ENCODE peak calls at places on chromosomes 4 and X, in nine cellular contexts. Q is sigmoid colon, E is bronchial epithelial cell, G is fibroblast of pulmonary artery, H is pancreas, L is upper lobe of right lung, N is A673, P is choroid plexus epithelial cell, K is OCI-LY7. O is an unnamed sample.

GRCh38 chrX:132217203-132218073 is 1.8 kb downstream of the RAP2C start:
- DNase-seq in L (peak), E (peak), G (peak), N (peak), Q (peak), P (peak), K (peak), H (peak), O (peak)

GRCh38 chr4:175447006-175447405 is 365.1 kb downstream of the GPM6A start:
- DNase-seq in H (no peak), P (no peak), L (no peak), G (no peak), K (no peak), N (no peak), Q (no peak), E (no peak), O (no peak)

GRCh38 chr4:180141734-180142133 is 2101.5 kb upstream of the TENM3 start:
- DNase-seq in L (no peak), G (no peak), P (no peak), E (no peak), H (no peak), K (no peak), Q (no peak), N (no peak), O (no peak)

GRCh38 chrX:17170973-17171372 is 204.0 kb upstream of the NHS start:
- DNase-seq in Q (no peak), L (no peak), K (no peak), E (no peak), N (no peak), G (no peak), H (no peak), P (no peak), O (no peak)

GRCh38 chrX:78652971-78653822 is 5.9 kb downstream of the RTL3 start:
- DNase-seq in N (peak), L (no peak), H (no peak), Q (no peak), G (peak), P (peak), K (no peak), E (peak), O (peak)

GRCh38 chrX:103483720-103484119 is 35.6 kb downstream of the RAB40A start:
- DNase-seq in N (no peak), L (no peak), P (no peak), H (no peak), G (no peak), Q (no peak), E (no peak), K (no peak), O (no peak)

GRCh38 chr4:89403826-89404225 is 96.2 kb upstream of the GPRIN3 start:
- DNase-seq in E (no peak), G (no peak), L (no peak), H (no peak), P (no peak), N (no peak), K (no peak), Q (no peak), O (no peak)

GRCh38 chrX:131955099-131955777 is 67.9 kb upstream of the STK26 start:
- DNase-seq in L (no peak), H (no peak), E (peak), K (no peak), N (no peak), Q (no peak), G (no peak), P (no peak), O (no peak)

GRCh38 chrX:78555401-78555980 is 103.6 kb downstream of the RTL3 start:
- DNase-seq in Q (no peak), K (peak), E (no peak), N (peak), L (no peak), H (no peak), G (peak), P (peak), O (no peak)

GRCh38 chr4:52987401-52988056 is 125.4 kb downstream of the RASL11B start:
- DNase-seq in H (no peak), P (peak), G (peak), Q (no peak), E (no peak), N (no peak), L (no peak), K (no peak), O (no peak)

GRCh38 chr4:168803727-168804126 is 206.3 kb downstream of the CBR4 start:
- DNase-seq in L (no peak), K (no peak), E (peak), Q (no peak), G (peak), H (no peak), P (peak), N (no peak), O (peak)

GRCh38 chr4:138727704-138728103 is 287.9 kb upstream of the NOCT start:
- DNase-seq in P (peak), H (no peak), N (no peak), L (no peak), K (no peak), E (no peak), Q (no peak), G (peak), O (no peak)

GRCh38 chrX:46208225-46208854 is 336.9 kb downstream of the ZNF674 start:
- DNase-seq in G (peak), L (no peak), K (no peak), Q (no peak), H (no peak), E (peak), P (peak), N (peak), O (peak)

GRCh38 chr4:76354517-76355473 is 48.3 kb downstream of the STBD1 start:
- DNase-seq in N (peak), L (no peak), E (no peak), G (peak), H (no peak), P (no peak), Q (no peak), K (no peak), O (no peak)

GRCh38 chr4:30950737-30951136 is 230.6 kb downstream of the PCDH7 start:
- DNase-seq in K (no peak), G (no peak), E (peak), Q (no peak), P (no peak), N (peak), H (no peak), L (no peak), O (peak)

GRCh38 chrX:133792198-133792953 is 193.0 kb downstream of the GPC3 start:
- DNase-seq in H (peak), N (peak), Q (peak), E (peak), K (peak), G (peak), L (peak), P (peak), O (peak)

GRCh38 chr4:155228713-155229112 is 20.3 kb downstream of the NPY2R start:
- DNase-seq in Q (no peak), N (no peak), E (no peak), G (no peak), P (no peak), H (no peak), K (no peak), L (no peak), O (no peak)

GRCh38 chr4:110628321-110629213 is 5.7 kb upstream of the PITX2 start:
- DNase-seq in Q (no peak), G (no peak), K (no peak), H (no peak), N (no peak), L (no peak), P (no peak), E (no peak), O (no peak)

GRCh38 chr4:89640620-89641366 is 196.2 kb downstream of the SNCA start:
- DNase-seq in H (peak), K (no peak), Q (no peak), N (peak), E (peak), G (peak), P (peak), L (peak), O (peak)

GRCh38 chrX:15242899-15243555 is 26.9 kb downstream of the ASB9 start:
- DNase-seq in L (no peak), G (peak), E (peak), H (no peak), Q (no peak), P (peak), K (peak), N (peak), O (peak)

GRCh38 chr4:151015458-151016344 is 617 bp upstream of the LRBA start:
- DNase-seq in K (peak), E (peak), Q (peak), N (peak), P (peak), G (peak), L (peak), H (peak), O (peak)

GRCh38 chrX:56813318-56813837 is 84.3 kb downstream of the NBDY start:
- DNase-seq in K (no peak), G (peak), Q (no peak), E (peak), P (peak), N (no peak), H (no peak), L (no peak), O (peak)

GRCh38 chr4:74934016-74934821 is 1.3 kb downstream of the PARM1 start:
- DNase-seq in G (peak), P (peak), Q (no peak), L (peak), H (peak), N (peak), E (peak), K (no peak), O (peak)

GRCh38 chrX:63350551-63350950 is 581 bp downstream of the SPIN4 start:
- DNase-seq in Q (no peak), E (peak), P (no peak), K (peak), L (peak), H (peak), N (peak), G (no peak), O (peak)

GRCh38 chrX:136865270-136866168 is 15.0 kb downstream of the RBMX start:
- DNase-seq in K (no peak), Q (no peak), H (no peak), L (no peak), N (no peak), G (no peak), E (no peak), P (no peak), O (no peak)

GRCh38 chrX:133171962-133172708 is 46.0 kb downstream of the TFDP3 start:
- DNase-seq in G (peak), L (no peak), Q (no peak), K (peak), E (peak), H (no peak), N (peak), P (peak), O (peak)

GRCh38 chr4:15774020-15774420 is 4.1 kb upstream of the CD38 start:
- DNase-seq in P (peak), N (no peak), H (no peak), L (no peak), K (no peak), Q (no peak), G (no peak), E (peak), O (peak)

GRCh38 chr4:168880811-168881595 is 129.1 kb downstream of the CBR4 start:
- DNase-seq in K (no peak), L (no peak), P (no peak), E (no peak), H (no peak), G (no peak), Q (no peak), N (no peak), O (no peak)

GRCh38 chr4:158535130-158535614 is 13.5 kb downstream of the RXFP1 start:
- DNase-seq in P (peak), H (no peak), K (no peak), N (peak), G (peak), L (no peak), E (peak), Q (no peak), O (peak)

GRCh38 chr4:138037716-138038115 is 204.4 kb downstream of the SLC7A11 start:
- DNase-seq in G (peak), P (peak), L (no peak), K (no peak), N (no peak), E (no peak), Q (no peak), H (no peak), O (no peak)

GRCh38 chr4:186927624-186928023 is 204.0 kb upstream of the FAT1 start:
- DNase-seq in L (no peak), K (no peak), N (no peak), H (no peak), P (no peak), Q (no peak), E (no peak), G (no peak), O (no peak)
- TF ChIP-seq CTCF in L (no peak), K (no peak), N (no peak), H (no peak), P (no peak), Q (no peak), E (no peak), G (no peak), O (no peak)

DNA sequence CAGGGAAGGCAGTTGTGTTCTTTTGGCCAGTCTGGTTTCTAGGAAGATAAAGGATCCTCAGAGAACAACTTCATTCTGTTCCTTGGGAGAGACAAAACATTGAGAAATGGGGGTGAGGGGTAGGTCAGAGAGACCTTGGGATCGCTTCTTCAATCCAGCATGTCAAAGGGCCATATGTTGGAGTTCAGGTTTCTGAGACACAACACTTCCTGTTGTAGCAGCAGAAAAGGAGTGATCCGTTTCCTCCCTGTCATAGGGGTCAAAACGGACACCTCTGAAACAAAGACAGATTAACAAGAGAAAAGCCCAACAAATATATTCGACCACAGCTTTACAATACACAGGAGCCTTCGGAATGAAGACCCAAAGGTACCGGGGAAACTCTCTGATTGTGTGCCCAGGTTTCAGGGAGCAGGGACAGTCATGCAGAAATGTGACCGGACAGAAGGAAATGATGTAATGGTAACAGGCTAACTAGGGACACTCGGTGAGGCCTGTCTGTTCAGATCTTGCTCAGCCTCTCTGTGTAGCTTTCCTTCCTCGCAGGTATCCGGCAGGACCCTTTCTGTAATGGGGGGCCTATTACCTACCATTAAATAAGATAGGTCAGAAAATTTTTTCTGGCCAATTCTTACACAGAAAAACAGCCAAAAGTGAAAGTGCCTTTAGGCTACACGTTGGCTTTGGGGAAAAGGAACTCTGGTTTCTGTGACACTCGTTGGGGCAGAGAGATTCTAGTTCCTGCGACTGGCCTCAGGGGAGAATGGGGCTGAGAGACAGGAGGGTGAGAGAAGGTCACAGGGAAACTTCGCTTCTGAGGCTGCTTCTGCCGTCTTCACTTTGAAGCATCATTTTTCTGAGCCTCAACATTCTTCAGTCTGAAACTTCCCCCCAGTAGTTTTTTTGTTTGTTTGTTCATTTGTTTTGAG is 103.2 kb upstream of the TLR3 start:
- DNase-seq in N (no peak), P (peak), Q (no peak), L (no peak), K (no peak), H (no peak), E (no peak), G (peak), O (no peak)
- H3K4me3 ChIP-seq in N (no peak), P (no peak), Q (no peak), L (no peak), K (no peak), H (no peak), E (no peak), G (no peak), O (no peak)

GRCh38 chr4:177070533-177070932 is 239.1 kb upstream of the NEIL3 start:
- DNase-seq in E (no peak), H (no peak), N (no peak), G (no peak), Q (no peak), P (no peak), L (no peak), K (no peak), O (no peak)
- TF ChIP-seq CTCF in E (no peak), H (no peak), N (no peak), G (no peak), Q (no peak), P (no peak), L (no peak), K (no peak), O (no peak)

GRCh38 chr4:13921805-13922204 is 294.3 kb upstream of the BOD1L1 start:
- DNase-seq in H (no peak), N (no peak), E (no peak), Q (no peak), K (no peak), L (no peak), P (peak), G (peak), O (no peak)
- H3K4me3 ChIP-seq in H (no peak), N (no peak), E (no peak), Q (no peak), K (no peak), L (no peak), P (no peak), G (no peak), O (no peak)

GRCh38 chr4:149830823-149831222 is 15.2 kb upstream of the IQCM start:
- DNase-seq in H (no peak), N (no peak), P (no peak), E (peak), G (no peak), K (no peak), L (no peak), Q (no peak), O (peak)
- TF ChIP-seq CTCF in H (no peak), N (no peak), P (no peak), E (no peak), G (no peak), K (no peak), L (no peak), Q (no peak), O (no peak)

GRCh38 chr4:178812866-178813265 is 1370.6 kb upstream of the AGA start:
- DNase-seq in N (no peak), K (no peak), Q (no peak), L (no peak), P (no peak), E (no peak), G (no peak), H (no peak), O (no peak)
- H3K4me3 ChIP-seq in N (no peak), K (no peak), Q (no peak), L (no peak), P (no peak), E (no peak), G (no peak), H (no peak), O (no peak)

GRCh38 chr4:112523008-112523440 is 7.0 kb upstream of the NEUROG2 start:
- DNase-seq in H (peak), E (no peak), Q (no peak), N (peak), L (no peak), P (peak), K (peak), G (peak), O (peak)
- TF ChIP-seq CTCF in H (no peak), E (no peak), Q (no peak), N (peak), L (no peak), P (peak), K (peak), G (no peak), O (no peak)

GRCh38 chrX:39611468-39611867 is 486.3 kb downstream of the BCOR start:
- DNase-seq in N (no peak), E (no peak), G (no peak), K (no peak), P (no peak), Q (no peak), H (no peak), L (no peak), O (no peak)

GRCh38 chrX:39616098-39616729 is 481.5 kb downstream of the BCOR start:
- DNase-seq in Q (no peak), L (no peak), H (no peak), G (no peak), P (no peak), N (no peak), E (no peak), K (peak), O (no peak)

GRCh38 chrX:39613997-39614679 is 483.6 kb downstream of the BCOR start:
- DNase-seq in L (peak), G (no peak), K (no peak), Q (no peak), N (no peak), E (no peak), H (no peak), P (no peak), O (no peak)

GRCh38 chrX:39613508-39613921 is 484.2 kb downstream of the BCOR start:
- DNase-seq in N (peak), H (peak), E (no peak), Q (no peak), L (no peak), G (peak), P (no peak), K (peak), O (no peak)

DNA sequence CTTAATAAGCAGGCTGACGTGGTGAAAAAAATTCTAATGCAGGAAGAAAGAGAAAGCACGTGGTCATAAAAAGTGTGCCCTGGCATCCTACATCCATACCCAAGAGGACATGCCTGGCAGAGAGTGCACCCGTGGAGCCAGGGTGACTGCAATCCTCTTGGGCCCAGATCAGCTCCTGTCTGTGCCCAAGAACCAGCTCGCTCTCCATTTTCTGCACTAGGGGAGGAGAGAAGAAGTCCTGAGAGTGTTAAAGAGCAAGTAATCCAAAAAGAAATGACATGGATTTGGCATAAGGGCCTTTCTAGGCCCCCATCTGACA is 483.1 kb downstream of the BCOR start:
- DNase-seq in K (no peak), N (no peak), G (no peak), E (no peak), P (no peak), Q (no peak), L (no peak), H (no peak), O (no peak)
- H3K4me3 ChIP-seq in K (no peak), N (no peak), G (no peak), E (no peak), P (no peak), Q (no peak), L (peak), H (no peak), O (no peak)

GRCh38 chr4:20395160-20395773 is 143.6 kb downstream of the SLIT2 start:
- DNase-seq in N (peak), E (peak), L (no peak), G (peak), Q (no peak), P (peak), H (no peak), K (peak), O (peak)
- TF ChIP-seq CTCF in N (peak), E (peak), L (peak), G (peak), Q (no peak), P (peak), H (no peak), K (peak), O (peak)

O was measured in epithelial cell of esophagus.